ENCODE peak calls at places on chromosomes 4 and X, in five cellular contexts. P is T-helper 1 cell, U is uterus, E is NCI-H1092, C is ecto neural progenitor cell. Q is an unnamed sample.

GRCh38 chrX:17737707-17738001 is 361 bp downstream of the SCML1 start:
- DNase-seq in P (no peak), U (no peak), C (no peak), E (peak), Q (no peak)

GRCh38 chr4:137794779-137795178 is 262.5 kb upstream of the PCDH18 start:
- DNase-seq in E (no peak), C (no peak), P (no peak), U (no peak), Q (no peak)

GRCh38 chr4:54971474-54971950 is 153.9 kb downstream of the KDR start:
- DNase-seq in P (no peak), E (peak), C (no peak), U (peak), Q (peak)

GRCh38 chrX:110146521-110146920 is 143.6 kb downstream of the TMEM164 start:
- DNase-seq in E (no peak), P (no peak), C (no peak), U (peak), Q (no peak)

GRCh38 chr4:188444500-188444899 is 305.3 kb downstream of the TRIML1 start:
- DNase-seq in U (no peak), E (no peak), P (no peak), C (no peak), Q (no peak)

GRCh38 chrX:130245441-130245840 is 23.3 kb downstream of the ZNF280C start:
- DNase-seq in C (no peak), U (no peak), P (no peak), E (no peak), Q (no peak)

GRCh38 chrX:72006461-72006860 is 95.8 kb downstream of the NHSL2 start:
- DNase-seq in P (no peak), U (no peak), C (no peak), E (no peak), Q (no peak)

GRCh38 chr4:52017809-52018208 is 2.4 kb downstream of the LRRC66 start:
- DNase-seq in P (no peak), C (no peak), E (no peak), U (no peak), Q (no peak)

GRCh38 chr4:86015412-86016350 is 344.2 kb downstream of the MAPK10 start:
- DNase-seq in U (no peak), E (no peak), C (no peak), P (no peak), Q (no peak)

GRCh38 chrX:13506574-13506973 is 62.8 kb upstream of the EGFL6 start:
- DNase-seq in U (peak), P (peak), C (no peak), E (peak), Q (no peak)

GRCh38 chrX:66634272-66634671 is 4.6 kb downstream of the EDA2R start:
- DNase-seq in E (no peak), P (no peak), C (no peak), U (no peak), Q (no peak)

GRCh38 chr4:143337600-143338287 is 1.1 kb downstream of the GAB1 start:
- DNase-seq in P (no peak), C (peak), U (peak), E (no peak), Q (no peak)

GRCh38 chr4:1332686-1333085 is 14.3 kb upstream of the UVSSA start:
- DNase-seq in E (no peak), C (no peak), P (no peak), U (no peak), Q (no peak)

Q was measured in DMS153.